ENCODE peak calls at places on chromosomes 3 and 15, in eight cellular contexts. Q is AG20443; K is activated CD4-positive, alpha-beta T cell treated with anti-CD3 and anti-CD28 coated beads for 1 hour; V is Karpas-422; S is Daoy; W is astrocyte; F is effector CD4-positive, alpha-beta T cell; X is esophagus muscularis mucosa. O is an unnamed sample.
A peak's percentile ranks its signal among the peaks of the same experiment; 100 is the strongest.

GRCh38 chr3:145182196-145182911 is 978.6 kb downstream of the PLOD2 start:
- DNase-seq in F (no peak), Q (no peak), W (no peak), V (no peak), X (no peak), S (no peak), K (no peak), O (no peak)

GRCh38 chr3:97763586-97764148 is 891 bp upstream of the ARL6 start:
- DNase-seq in K (no peak), Q (no peak), S (no peak), V (no peak), W (no peak), X (no peak), F (no peak), O (no peak)

GRCh38 chr3:196741401-196741761 is 1.7 kb downstream of the PAK2 start:
- DNase-seq in V (no peak), W (peak; percentile 7), S (no peak), Q (no peak), F (no peak), X (no peak), K (no peak), O (no peak)

GRCh38 chr3:74906181-74906580 is 291.7 kb upstream of the CNTN3 start:
- DNase-seq in F (no peak), W (no peak), V (no peak), Q (no peak), K (no peak), X (no peak), S (no peak), O (no peak)

GRCh38 chr3:13883681-13884080 is 3.8 kb upstream of the WNT7A start:
- DNase-seq in X (peak; percentile 86), V (no peak), W (no peak), Q (no peak), S (no peak), K (no peak), F (no peak), O (no peak)

GRCh38 chr3:62462097-62462789 is 88.9 kb upstream of the FEZF2 start:
- DNase-seq in Q (no peak), V (no peak), S (peak; percentile 35), F (no peak), K (no peak), W (no peak), X (no peak), O (no peak)

GRCh38 chr3:198080521-198081384 is 120.7 kb downstream of the LMLN start:
- DNase-seq in S (peak; percentile 87), X (no peak), F (peak; percentile 56), K (peak; percentile 56), Q (peak; percentile 90), W (peak; percentile 33), V (peak; percentile 79), O (no peak)

GRCh38 chr3:192284443-192285072 is 442.8 kb downstream of the FGF12 start:
- DNase-seq in F (no peak), W (no peak), Q (no peak), V (no peak), S (no peak), K (no peak), X (no peak), O (no peak)

GRCh38 chr3:158104346-158105020 is 1.7 kb downstream of the SHOX2 start:
- DNase-seq in W (no peak), K (no peak), S (no peak), V (no peak), F (no peak), Q (no peak), X (no peak), O (no peak)

GRCh38 chr3:43036621-43037331 is 57.7 kb downstream of the GASK1A start:
- DNase-seq in F (no peak), S (no peak), V (peak; percentile 73), X (peak; percentile 90), K (no peak), Q (no peak), W (no peak), O (no peak)

GRCh38 chr3:87287025-87287424 is 10.6 kb upstream of the POU1F1 start:
- DNase-seq in S (peak; percentile 44), W (peak; percentile 35), Q (peak; percentile 18), F (no peak), K (no peak), X (no peak), V (no peak), O (no peak)

GRCh38 chr3:46213201-46213600 is 5.1 kb upstream of the CCR1 start:
- DNase-seq in F (no peak), W (no peak), K (no peak), Q (no peak), S (no peak), X (no peak), V (no peak), O (no peak)

GRCh38 chr3:144015133-144015532 is 43.5 kb downstream of the DIPK2A start:
- DNase-seq in W (no peak), Q (no peak), V (no peak), S (no peak), K (no peak), F (no peak), X (no peak), O (no peak)

GRCh38 chr3:197516517-197516889 is 39.3 kb downstream of the BDH1 start:
- DNase-seq in K (no peak), X (no peak), Q (peak; percentile 76), V (no peak), W (peak; percentile 97), S (peak; percentile 97), F (no peak), O (no peak)

GRCh38 chr3:16012086-16012485 is 162.4 kb upstream of the GALNT15 start:
- DNase-seq in X (no peak), S (no peak), K (no peak), V (no peak), W (peak; percentile 76), Q (peak; percentile 57), F (no peak), O (no peak)

GRCh38 chr3:188489639-188490405 is 335.9 kb downstream of the LPP start:
- DNase-seq in W (peak; percentile 82), Q (peak; percentile 46), F (no peak), X (no peak), S (no peak), V (peak; percentile 78), K (no peak), O (no peak)

GRCh38 chr15:68700395-68701123 is 120.1 kb downstream of the ANP32A start:
- DNase-seq in V (no peak), X (no peak), W (peak; percentile 65), K (no peak), F (no peak), Q (peak; percentile 78), S (peak; percentile 28), O (no peak)

GRCh38 chr15:66898656-66899402 is 166.6 kb upstream of the SMAD3 start:
- DNase-seq in V (no peak), F (no peak), S (no peak), W (no peak), K (no peak), X (no peak), Q (no peak), O (no peak)

GRCh38 chr3:128362026-128362965 is 104.4 kb downstream of the DNAJB8 start:
- DNase-seq in V (no peak), Q (no peak), W (no peak), X (no peak), F (no peak), K (no peak), S (no peak), O (no peak)

GRCh38 chr3:129597792-129598381 is 8.6 kb downstream of the PLXND1 start:
- DNase-seq in Q (peak; percentile 46), S (peak; percentile 59), V (no peak), K (no peak), F (no peak), X (no peak), W (peak; percentile 24), O (no peak)

GRCh38 chr3:119352863-119353527 is 58.8 kb downstream of the ARHGAP31 start:
- DNase-seq in W (peak; percentile 62), F (no peak), V (peak; percentile 73), X (no peak), S (no peak), K (no peak), Q (peak; percentile 30), O (no peak)

GRCh38 chr3:42718338-42718737 is 15.7 kb upstream of the HHATL start:
- DNase-seq in S (no peak), W (no peak), Q (no peak), V (no peak), X (no peak), K (no peak), F (no peak), O (no peak)

GRCh38 chr15:72339777-72340177 is 19.8 kb upstream of the CELF6 start:
- DNase-seq in X (no peak), F (no peak), K (no peak), S (peak; percentile 76), W (peak; percentile 82), V (no peak), Q (peak; percentile 76), O (no peak)

GRCh38 chr3:132382267-132382666 is 35.0 kb upstream of the DNAJC13 start:
- DNase-seq in F (no peak), V (no peak), W (no peak), K (no peak), X (no peak), Q (no peak), S (no peak), O (no peak)

GRCh38 chr3:175153595-175153994 is 294.5 kb downstream of the NAALADL2 start:
- DNase-seq in Q (no peak), V (no peak), S (no peak), W (no peak), X (no peak), K (no peak), F (no peak), O (no peak)

GRCh38 chr3:119433613-119434325 is 29.6 kb downstream of the TMEM39A start:
- DNase-seq in F (no peak), Q (no peak), X (no peak), K (no peak), W (no peak), S (no peak), V (no peak), O (no peak)

GRCh38 chr3:183400352-183400751 is 28.1 kb downstream of the MCF2L2 start:
- DNase-seq in K (no peak), V (no peak), S (no peak), W (no peak), X (no peak), F (no peak), Q (no peak), O (no peak)

GRCh38 chr3:66661628-66662027 is 160.8 kb upstream of the LRIG1 start:
- DNase-seq in F (no peak), S (no peak), W (no peak), K (no peak), V (no peak), Q (no peak), X (no peak), O (no peak)

GRCh38 chr15:87604857-87605446 is 651.6 kb downstream of the NTRK3 start:
- DNase-seq in Q (peak; percentile 26), W (no peak), S (peak; percentile 13), F (no peak), K (no peak), V (peak; percentile 75), X (no peak), O (no peak)

GRCh38 chr15:34365073-34365825 is 1.7 kb downstream of the LPCAT4 start:
- DNase-seq in S (no peak), X (no peak), Q (no peak), K (no peak), F (no peak), V (no peak), W (peak; percentile 27), O (no peak)

GRCh38 chr3:115357456-115357855 is 210.4 kb upstream of the ZBTB20 start:
- DNase-seq in V (no peak), S (no peak), F (no peak), W (no peak), Q (no peak), X (no peak), K (no peak), O (no peak)

GRCh38 chr3:82306189-82306588 is 544.7 kb upstream of the GBE1 start:
- DNase-seq in W (no peak), K (no peak), S (no peak), X (no peak), F (no peak), V (no peak), Q (no peak), O (no peak)

GRCh38 chr3:101940521-101940992 is 91.2 kb downstream of the NFKBIZ start:
- DNase-seq in K (no peak), V (no peak), F (no peak), W (peak; percentile 98), Q (peak; percentile 75), X (no peak), S (peak; percentile 97), O (no peak)